ENCODE peak calls at places on chromosomes 1 and 21, in ten cellular contexts. One of them, this sample, is unnamed.

GRCh38 chr1:231923461-231924132 is 297.0 kb downstream of the DISC1 start:
- DNase-seq in HEK293T: no peak
- DNase-seq in activated CD4-positive, alpha-beta T cell treated with anti-CD3 and anti-CD28 coated beads for 48 hours: no peak
- DNase-seq in IMR-90: peak
- DNase-seq in posterior cingulate gyrus: no peak
- DNase-seq in MCF 10A: peak
- DNase-seq in activated T-cell treated with anti-CD3 and anti-CD28 coated beads, Interleukin-2, amount 50 U/mL, for 72 hours: no peak
- DNase-seq in Ammon's horn: peak
- DNase-seq in colonic mucosa: no peak
- DNase-seq in choroid plexus epithelial cell: no peak
- DNase-seq in this sample: no peak

GRCh38 chr1:186722711-186723309 is 42.6 kb upstream of the PTGS2 start:
- DNase-seq in activated CD4-positive, alpha-beta T cell treated with anti-CD3 and anti-CD28 coated beads for 48 hours: peak
- DNase-seq in HEK293T: peak
- DNase-seq in IMR-90: peak
- DNase-seq in MCF 10A: peak
- DNase-seq in choroid plexus epithelial cell: peak
- DNase-seq in activated T-cell treated with anti-CD3 and anti-CD28 coated beads, Interleukin-2, amount 50 U/mL, for 72 hours: peak
- DNase-seq in colonic mucosa: peak
- DNase-seq in Ammon's horn: no peak
- DNase-seq in posterior cingulate gyrus: no peak
- DNase-seq in this sample: no peak

GRCh38 chr1:154471304-154471703 is 30.7 kb upstream of the TDRD10 start:
- DNase-seq in choroid plexus epithelial cell: no peak
- DNase-seq in HEK293T: no peak
- DNase-seq in colonic mucosa: peak
- DNase-seq in Ammon's horn: no peak
- DNase-seq in posterior cingulate gyrus: no peak
- DNase-seq in activated T-cell treated with anti-CD3 and anti-CD28 coated beads, Interleukin-2, amount 50 U/mL, for 72 hours: no peak
- DNase-seq in IMR-90: no peak
- DNase-seq in MCF 10A: no peak
- DNase-seq in activated CD4-positive, alpha-beta T cell treated with anti-CD3 and anti-CD28 coated beads for 48 hours: no peak
- DNase-seq in this sample: no peak

GRCh38 chr1:75964760-75965408 is 32.7 kb upstream of the ASB17 start:
- DNase-seq in colonic mucosa: no peak
- DNase-seq in IMR-90: peak
- DNase-seq in activated T-cell treated with anti-CD3 and anti-CD28 coated beads, Interleukin-2, amount 50 U/mL, for 72 hours: no peak
- DNase-seq in posterior cingulate gyrus: no peak
- DNase-seq in MCF 10A: no peak
- DNase-seq in activated CD4-positive, alpha-beta T cell treated with anti-CD3 and anti-CD28 coated beads for 48 hours: no peak
- DNase-seq in HEK293T: no peak
- DNase-seq in Ammon's horn: no peak
- DNase-seq in choroid plexus epithelial cell: peak
- DNase-seq in this sample: no peak

GRCh38 chr1:161069731-161070270 is at the start of gene ARHGAP30:
- DNase-seq in choroid plexus epithelial cell: no peak
- DNase-seq in IMR-90: no peak
- DNase-seq in activated T-cell treated with anti-CD3 and anti-CD28 coated beads, Interleukin-2, amount 50 U/mL, for 72 hours: peak
- DNase-seq in HEK293T: no peak
- DNase-seq in MCF 10A: no peak
- DNase-seq in posterior cingulate gyrus: peak
- DNase-seq in colonic mucosa: peak
- DNase-seq in activated CD4-positive, alpha-beta T cell treated with anti-CD3 and anti-CD28 coated beads for 48 hours: peak
- DNase-seq in Ammon's horn: peak
- DNase-seq in this sample: no peak

GRCh38 chr1:209199822-209200221 is 383.7 kb upstream of the CAMK1G start:
- DNase-seq in Ammon's horn: no peak
- DNase-seq in activated CD4-positive, alpha-beta T cell treated with anti-CD3 and anti-CD28 coated beads for 48 hours: no peak
- DNase-seq in activated T-cell treated with anti-CD3 and anti-CD28 coated beads, Interleukin-2, amount 50 U/mL, for 72 hours: no peak
- DNase-seq in choroid plexus epithelial cell: no peak
- DNase-seq in colonic mucosa: no peak
- DNase-seq in MCF 10A: no peak
- DNase-seq in posterior cingulate gyrus: no peak
- DNase-seq in IMR-90: no peak
- DNase-seq in HEK293T: no peak
- DNase-seq in this sample: no peak

GRCh38 chr21:45846373-45847160 is 135.0 kb upstream of the COL6A1 start:
- DNase-seq in posterior cingulate gyrus: no peak
- DNase-seq in IMR-90: peak
- DNase-seq in choroid plexus epithelial cell: no peak
- DNase-seq in HEK293T: no peak
- DNase-seq in MCF 10A: no peak
- DNase-seq in Ammon's horn: peak
- DNase-seq in colonic mucosa: no peak
- DNase-seq in activated CD4-positive, alpha-beta T cell treated with anti-CD3 and anti-CD28 coated beads for 48 hours: no peak
- DNase-seq in activated T-cell treated with anti-CD3 and anti-CD28 coated beads, Interleukin-2, amount 50 U/mL, for 72 hours: no peak
- DNase-seq in this sample: no peak

GRCh38 chr1:46673749-46674182 is 2.1 kb downstream of the TEX38 start:
- DNase-seq in colonic mucosa: no peak
- DNase-seq in MCF 10A: peak
- DNase-seq in activated T-cell treated with anti-CD3 and anti-CD28 coated beads, Interleukin-2, amount 50 U/mL, for 72 hours: peak
- DNase-seq in IMR-90: peak
- DNase-seq in posterior cingulate gyrus: no peak
- DNase-seq in Ammon's horn: no peak
- DNase-seq in activated CD4-positive, alpha-beta T cell treated with anti-CD3 and anti-CD28 coated beads for 48 hours: peak
- DNase-seq in choroid plexus epithelial cell: peak
- DNase-seq in HEK293T: no peak
- DNase-seq in this sample: no peak

GRCh38 chr1:58862728-58863385 is 79.0 kb upstream of the JUN start:
- DNase-seq in posterior cingulate gyrus: no peak
- DNase-seq in colonic mucosa: no peak
- DNase-seq in MCF 10A: no peak
- DNase-seq in Ammon's horn: peak
- DNase-seq in HEK293T: no peak
- DNase-seq in activated T-cell treated with anti-CD3 and anti-CD28 coated beads, Interleukin-2, amount 50 U/mL, for 72 hours: no peak
- DNase-seq in IMR-90: no peak
- DNase-seq in choroid plexus epithelial cell: peak
- DNase-seq in activated CD4-positive, alpha-beta T cell treated with anti-CD3 and anti-CD28 coated beads for 48 hours: no peak
- DNase-seq in this sample: no peak

GRCh38 chr1:151006331-151007052 is at the start of gene MINDY1:
- DNase-seq in colonic mucosa: peak
- DNase-seq in activated CD4-positive, alpha-beta T cell treated with anti-CD3 and anti-CD28 coated beads for 48 hours: peak
- DNase-seq in MCF 10A: peak
- DNase-seq in posterior cingulate gyrus: peak
- DNase-seq in choroid plexus epithelial cell: peak
- DNase-seq in activated T-cell treated with anti-CD3 and anti-CD28 coated beads, Interleukin-2, amount 50 U/mL, for 72 hours: peak
- DNase-seq in IMR-90: peak
- DNase-seq in HEK293T: peak
- DNase-seq in Ammon's horn: peak
- DNase-seq in this sample: peak